ENCODE peak calls at places on chromosomes 4 and X, in five cellular contexts. B is activated T-cell treated with anti-CD3 and anti-CD28 coated beads, Interleukin-2, amount 50 U/mL, for 72 hours; H is head of caudate nucleus; G is T-helper 17 cell; Z is fibroblast of gingiva. O is an unnamed sample.

GRCh38 chrX:149707147-149707901 is 4.5 kb upstream of the MAGEA11 start:
- DNase-seq in B (no peak), H (no peak), G (no peak), Z (no peak), O (no peak)

GRCh38 chrX:150200820-150201287 is 162.3 kb upstream of the MAMLD1 start:
- DNase-seq in B (peak; percentile 84), H (no peak), G (no peak), Z (peak; percentile 97), O (no peak)

GRCh38 chr4:40210776-40211175 is 13.9 kb downstream of the RHOH start:
- DNase-seq in B (no peak), H (no peak), G (no peak), Z (no peak), O (no peak)

GRCh38 chr4:15655223-15656037 is at the start of gene FBXL5:
- DNase-seq in B (peak; percentile 88), H (peak; percentile 83), G (peak; percentile 85), Z (peak; percentile 90), O (peak; percentile 87)

GRCh38 chr4:32560306-32560705 is 1840.1 kb downstream of the PCDH7 start:
- DNase-seq in B (no peak), H (no peak), G (no peak), Z (peak; percentile 73), O (no peak)

GRCh38 chrX:19127649-19128168 is 5.4 kb upstream of the ADGRG2 start:
- DNase-seq in B (no peak), H (no peak), G (no peak), Z (peak; percentile 44), O (no peak)

GRCh38 chr4:88177981-88178632 is 19.7 kb upstream of the ABCG2 start:
- DNase-seq in B (no peak), H (no peak), G (no peak), Z (peak; percentile 61), O (peak; percentile 26)

GRCh38 chr4:1052231-1052671 is 40.8 kb downstream of the FGFRL1 start:
- DNase-seq in B (no peak), H (no peak), G (no peak), Z (no peak), O (no peak)

GRCh38 chr4:101977096-101977495 is 186.6 kb downstream of the BANK1 start:
- DNase-seq in B (no peak), H (no peak), G (no peak), Z (peak; percentile 97), O (no peak)

GRCh38 chr4:74391890-74392478 is 27.0 kb downstream of the EREG start:
- DNase-seq in B (no peak), H (no peak), G (no peak), Z (no peak), O (no peak)

GRCh38 chr4:13944095-13944501 is 316.6 kb upstream of the BOD1L1 start:
- DNase-seq in B (no peak), H (no peak), G (no peak), Z (no peak), O (no peak)

GRCh38 chr4:75457365-75457764 is 56.8 kb downstream of the RCHY1 start:
- DNase-seq in B (no peak), H (no peak), G (no peak), Z (no peak), O (no peak)

GRCh38 chr4:10085386-10085785 is 31.2 kb downstream of the WDR1 start:
- DNase-seq in B (no peak), H (no peak), G (peak; percentile 1), Z (no peak), O (no peak)

GRCh38 chr4:67909910-67910905 is 26.4 kb upstream of the TMPRSS11D start:
- DNase-seq in B (no peak), H (no peak), G (no peak), Z (peak; percentile 71), O (no peak)

GRCh38 chr4:82648356-82648755 is 86.6 kb upstream of the TMEM150C start:
- DNase-seq in B (no peak), H (no peak), G (no peak), Z (no peak), O (no peak)

GRCh38 chrX:12843668-12844279 is 23.1 kb upstream of the TLR7 start:
- DNase-seq in B (no peak), H (no peak), G (no peak), Z (no peak), O (no peak)

GRCh38 chr4:20462426-20463175 is 210.9 kb downstream of the SLIT2 start:
- DNase-seq in B (no peak), H (no peak), G (no peak), Z (no peak), O (no peak)

GRCh38 chr4:67106846-67107467 is 438.3 kb downstream of the CENPC start:
- DNase-seq in B (no peak), H (no peak), G (no peak), Z (no peak), O (no peak)

GRCh38 chrX:6558979-6559378 is 24.1 kb upstream of the VCX3A start:
- DNase-seq in B (no peak), H (no peak), G (no peak), Z (no peak), O (no peak)

GRCh38 chrX:119735467-119735866 is 22.9 kb upstream of the SOWAHD start:
- DNase-seq in B (no peak), H (no peak), G (no peak), Z (no peak), O (no peak)

GRCh38 chr4:174657472-174657871 is 135.2 kb upstream of the HPGD start:
- DNase-seq in B (no peak), H (no peak), G (no peak), Z (no peak), O (no peak)

GRCh38 chr4:182643801-182644311 is 273.3 kb downstream of the DCTD start:
- DNase-seq in B (no peak), H (no peak), G (no peak), Z (peak; percentile 9), O (peak; percentile 2)

GRCh38 chr4:57151481-57151880 is 41.3 kb upstream of the IGFBP7 start:
- DNase-seq in B (no peak), H (no peak), G (no peak), Z (no peak), O (no peak)

O was measured in globus pallidus.